ENCODE peak calls at places on chromosomes 7 and 10, in six cellular contexts. Q is lung, Z is gastrocnemius medialis, M is tibial artery, X is SK-N-SH, W is hepatocyte. I is an unnamed sample. For H3K4me1, the result is how much of the 10 kb centered on the place peaks cover.

GRCh38 chr10:123398756-123399155 is 244.6 kb downstream of the BUB3 start:
- DNase-seq in Q (no peak), Z (no peak), M (no peak), X (no peak), W (no peak), I (no peak)

GRCh38 chr10:50576245-50576815 is 47.4 kb downstream of the SGMS1 start:
- DNase-seq in Q (no peak), Z (no peak), M (no peak), X (no peak), W (no peak), I (no peak)

GRCh38 chr10:63614371-63614891 is 93.2 kb downstream of the REEP3 start:
- DNase-seq in Q (no peak), Z (no peak), M (no peak), X (peak), W (no peak), I (no peak)

GRCh38 chr7:50315193-50315592 is 10.7 kb downstream of the IKZF1 start:
- DNase-seq in Q (no peak), Z (no peak), M (no peak), X (no peak), W (no peak), I (no peak)

GRCh38 chr10:19811517-19811916 is 4.7 kb upstream of the PLXDC2 start:
- DNase-seq in Q (no peak), Z (peak), M (peak), X (peak), W (peak), I (peak)

GRCh38 chr10:127278001-127278400 is 81.6 kb upstream of the INSYN2A start:
- DNase-seq in Q (no peak), Z (no peak), M (no peak), X (no peak), W (no peak), I (no peak)

GRCh38 chr7:117896339-117896738 is 23.1 kb upstream of the CTTNBP2 start:
- DNase-seq in Q (no peak), Z (no peak), M (no peak), X (no peak), W (no peak), I (no peak)

GRCh38 chr10:29865700-29866355 is 193.6 kb downstream of the JCAD start:
- DNase-seq in Q (no peak), Z (no peak), M (no peak), X (no peak), W (peak), I (no peak)

GRCh38 chr10:43222296-43222695 is 44.6 kb downstream of the RASGEF1A start:
- DNase-seq in Q (no peak), Z (no peak), M (peak), X (no peak), W (no peak), I (no peak)

GRCh38 chr7:113915991-113916390 is 2.8 kb downstream of the PPP1R3A start:
- DNase-seq in Q (no peak), Z (no peak), M (no peak), X (no peak), W (no peak), I (no peak)

GRCh38 chr10:14296081-14296709 is 34.5 kb downstream of the FRMD4A start:
- DNase-seq in Q (no peak), Z (no peak), M (no peak), X (peak), W (peak), I (no peak)

GRCh38 chr7:35424869-35425495 is 171.1 kb upstream of the TBX20 start:
- DNase-seq in Q (no peak), Z (no peak), M (peak), X (peak), W (peak), I (no peak)

GRCh38 chr10:61284222-61284890 is 168.8 kb downstream of the TMEM26 start:
- DNase-seq in Q (no peak), Z (no peak), M (no peak), X (peak), W (peak), I (no peak)

GRCh38 chr7:112503361-112504023 is 22.7 kb downstream of the LSMEM1 start:
- DNase-seq in Q (no peak), Z (no peak), M (no peak), X (no peak), W (no peak), I (no peak)

GRCh38 chr7:120718361-120718760 is 139.6 kb downstream of the TSPAN12 start:
- DNase-seq in Q (no peak), Z (no peak), M (no peak), X (no peak), W (no peak), I (no peak)

GRCh38 chr7:42692609-42693008 is 219.3 kb downstream of the C7orf25 start:
- DNase-seq in Q (no peak), Z (no peak), M (no peak), X (no peak), W (peak), I (no peak)

GRCh38 chr10:27158421-27158820 is 3.3 kb downstream of the MASTL start:
- DNase-seq in Q (no peak), Z (no peak), M (no peak), X (no peak), W (no peak), I (no peak)
- H3K4me3 ChIP-seq in Q (no peak), Z (no peak), M (no peak), X (no peak), W (no peak), I (no peak)

DNA sequence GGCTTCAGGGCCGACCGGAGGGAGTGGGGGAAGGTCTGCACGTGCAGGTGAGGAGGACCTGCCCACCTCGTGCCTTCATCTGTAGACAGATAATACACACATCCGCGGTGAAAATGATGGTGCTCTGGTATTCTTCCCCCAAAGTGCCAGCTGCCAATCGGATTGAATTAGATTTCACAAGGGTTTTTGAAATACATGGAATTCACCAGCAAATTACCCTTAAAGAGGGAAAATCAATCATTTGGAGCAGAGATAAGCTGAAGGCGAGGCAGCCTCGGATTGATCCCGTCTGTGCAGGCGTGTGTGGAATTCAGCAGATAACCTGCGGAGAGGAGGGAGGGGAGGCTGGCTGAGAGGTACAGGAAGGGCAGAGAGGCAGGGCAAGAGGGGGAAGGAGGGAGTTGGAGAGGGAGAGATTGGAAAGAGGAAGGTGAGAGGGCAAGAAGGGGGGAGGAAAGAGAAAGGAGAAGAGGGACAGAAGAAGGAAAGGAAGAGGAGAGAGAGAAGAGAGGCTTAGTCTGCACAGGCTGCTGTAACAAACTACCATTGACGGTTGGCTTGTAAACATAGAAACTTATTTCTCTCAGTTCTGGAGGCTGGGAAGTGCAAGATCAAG is 84.2 kb downstream of the C10orf105 start:
- DNase-seq in Q (no peak), Z (no peak), M (no peak), X (no peak), W (no peak), I (no peak)
- H3K27ac ChIP-seq in Q (no peak), Z (no peak), M (no peak), X (no peak), W (peak), I (no peak)

DNA sequence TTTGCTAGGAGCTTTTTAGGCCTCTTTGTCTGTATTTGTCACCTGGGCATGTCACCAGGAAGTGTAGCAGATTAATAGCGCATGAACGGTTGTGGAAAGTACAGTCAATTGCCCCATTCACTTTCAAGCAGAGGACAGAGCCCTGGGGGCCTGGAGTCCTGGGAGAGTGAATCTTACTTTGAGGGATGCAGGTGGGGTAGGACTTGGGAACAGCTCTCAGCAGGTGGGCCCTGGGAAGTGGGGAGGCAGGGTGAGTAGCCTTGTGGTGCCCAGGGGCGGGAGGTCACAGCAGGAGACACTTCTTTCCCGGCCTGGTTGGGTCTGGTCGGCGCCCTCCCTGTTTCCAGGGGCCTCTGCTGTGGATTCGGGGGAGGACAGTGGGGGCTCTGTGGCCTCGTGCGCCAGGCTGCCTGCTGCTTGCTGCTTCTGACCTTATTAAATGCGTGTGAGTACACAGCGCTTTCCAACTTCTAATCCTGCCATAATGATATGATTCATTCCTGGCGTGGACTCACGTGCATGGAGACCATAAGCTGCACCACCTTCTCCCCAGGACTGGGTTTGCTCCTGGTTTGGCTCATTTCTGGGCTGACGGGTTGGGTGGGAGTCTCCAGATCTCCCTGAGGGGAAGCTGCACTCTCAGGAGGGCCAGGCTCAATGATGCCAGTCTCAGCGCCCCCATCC is 51.6 kb upstream of the AQP1 start:
- DNase-seq in Q (no peak), Z (no peak), M (no peak), X (no peak), W (no peak), I (no peak)
- H3K4me1 ChIP-seq in Q (under half), Z (under half), M (under half), X (half or more), W (under half), I (under half)

GRCh38 chr7:140675726-140676125 is 3.0 kb downstream of the ADCK2 start:
- DNase-seq in Q (no peak), Z (no peak), M (no peak), X (no peak), W (no peak), I (no peak)

GRCh38 chr7:140674899-140675701 is 2.4 kb downstream of the ADCK2 start:
- DNase-seq in Q (no peak), Z (peak), M (no peak), X (peak), W (peak), I (no peak)

GRCh38 chr7:140674356-140674800 is 1.6 kb downstream of the ADCK2 start:
- DNase-seq in Q (peak), Z (no peak), M (no peak), X (no peak), W (no peak), I (no peak)

GRCh38 chr7:140677496-140677895 is 4.8 kb downstream of the ADCK2 start:
- DNase-seq in Q (no peak), Z (no peak), M (no peak), X (no peak), W (no peak), I (no peak)

DNA sequence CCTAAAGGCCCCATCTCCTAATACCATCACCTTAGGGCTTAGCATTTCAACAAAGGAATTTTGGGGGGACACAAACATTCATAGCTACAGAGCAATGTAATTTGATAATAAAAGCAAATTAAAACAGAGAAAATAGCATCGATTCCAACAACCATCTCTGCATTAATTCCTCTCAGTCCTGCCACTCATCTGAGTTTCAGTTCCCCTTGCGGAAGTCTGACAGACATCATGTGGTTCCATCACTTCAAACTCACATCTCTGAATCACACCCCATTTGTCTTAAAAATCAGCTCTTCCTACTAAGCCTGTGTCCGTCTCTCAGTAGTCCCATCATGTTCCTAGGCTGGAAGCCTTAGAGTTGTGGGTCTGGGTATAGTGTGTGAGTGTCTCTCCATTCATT is 3.6 kb downstream of the ADCK2 start:
- DNase-seq in Q (no peak), Z (no peak), M (no peak), X (no peak), W (no peak), I (no peak)
- H3K4me3 ChIP-seq in Q (no peak), Z (no peak), M (no peak), X (no peak), W (no peak), I (no peak)

GRCh38 chr10:34188221-34188620 is 626.9 kb downstream of the PARD3 start:
- DNase-seq in Q (no peak), Z (no peak), M (no peak), X (no peak), W (no peak), I (no peak)

GRCh38 chr10:34186740-34187139 is 628.4 kb downstream of the PARD3 start:
- DNase-seq in Q (no peak), Z (no peak), M (no peak), X (no peak), W (no peak), I (no peak)

GRCh38 chr10:34186013-34186412 is 629.1 kb downstream of the PARD3 start:
- DNase-seq in Q (no peak), Z (no peak), M (no peak), X (no peak), W (no peak), I (no peak)

GRCh38 chr10:34184901-34185386 is 630.2 kb downstream of the PARD3 start:
- DNase-seq in Q (no peak), Z (no peak), M (no peak), X (no peak), W (no peak), I (no peak)

DNA sequence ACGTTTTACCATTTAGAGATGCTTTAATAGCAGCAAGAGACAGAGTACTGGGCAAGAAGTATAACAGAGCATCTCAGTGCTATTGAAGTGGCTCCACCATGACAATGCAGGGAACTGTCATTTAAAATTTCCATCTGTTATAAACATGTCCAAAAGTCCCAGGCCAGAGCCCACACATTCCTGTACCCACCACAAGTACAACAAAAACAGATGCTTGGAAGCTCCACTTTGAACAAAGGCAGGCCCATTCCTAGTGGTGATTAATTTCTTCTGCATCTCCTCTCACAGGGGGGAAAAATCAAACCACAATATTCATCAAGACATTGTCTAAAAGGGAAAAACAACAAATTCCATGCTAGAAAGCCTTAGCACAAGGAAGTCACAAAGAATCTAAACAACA is 627.9 kb downstream of the PARD3 start:
- DNase-seq in Q (no peak), Z (no peak), M (no peak), X (no peak), W (no peak), I (no peak)
- H3K27ac ChIP-seq in Q (no peak), Z (no peak), M (no peak), X (peak), W (no peak), I (no peak)

DNA sequence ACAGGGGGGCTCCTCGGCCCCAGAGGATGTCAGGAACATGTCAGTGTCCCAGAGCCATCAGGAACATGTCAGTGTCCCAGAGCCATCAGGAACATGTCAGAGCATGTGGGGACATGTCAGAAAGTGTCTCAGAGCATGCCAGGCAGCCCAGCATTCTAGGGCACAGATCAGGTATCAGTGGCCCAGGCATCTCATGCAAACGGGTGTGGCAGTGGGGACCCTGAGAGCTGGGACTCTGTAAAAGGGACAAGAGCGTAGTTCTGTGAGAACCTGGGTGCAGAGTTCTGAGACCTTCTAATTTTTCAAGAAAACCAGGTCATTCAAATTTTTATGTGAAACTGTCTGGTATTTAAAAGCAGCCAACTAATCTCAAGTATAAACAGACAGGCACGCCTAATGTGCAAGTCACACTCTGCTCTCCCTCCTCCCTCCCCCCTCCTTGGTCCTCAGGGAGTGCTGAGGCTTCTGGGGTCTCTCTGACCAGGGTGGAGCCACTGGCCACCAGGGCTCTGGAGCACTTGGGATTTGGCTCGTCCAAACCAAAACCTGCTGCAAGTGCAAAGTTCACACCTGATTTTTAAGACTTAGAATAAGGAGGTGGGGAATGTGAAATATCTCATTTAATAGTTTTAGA is 64.6 kb downstream of the ALOX5 start:
- DNase-seq in Q (no peak), Z (no peak), M (no peak), X (no peak), W (no peak), I (no peak)
- H3K4me1 ChIP-seq in Q (under half), Z (under half), M (under half), X (under half), W (under half), I (under half)

I was measured in thoracic aorta.